ENCODE peak calls at places on chromosomes 3 and 15, in nine cellular contexts. B is sigmoid colon; L is CD8-positive, alpha-beta T cell; G is GM20000; T is glutamatergic neuron; K is nephron progenitor cell; N is cardiac muscle cell; Z is pancreas; U is cardiac fibroblast. Y is an unnamed sample.

GRCh38 chr3:175932586-175932985 is 1073.5 kb downstream of the NAALADL2 start:
- DNase-seq in B (no peak), L (no peak), G (no peak), T (no peak), K (no peak), N (no peak), Z (no peak), U (peak), Y (no peak)

GRCh38 chr15:41870689-41871081 is 23.2 kb downstream of the SPTBN5 start:
- DNase-seq in B (no peak), L (no peak), G (no peak), T (no peak), K (no peak), N (no peak), Z (no peak), U (peak), Y (no peak)

GRCh38 chr15:101570238-101570637 is 80.7 kb upstream of the PCSK6 start:
- DNase-seq in B (no peak), L (no peak), G (no peak), T (no peak), K (no peak), N (no peak), Z (no peak), U (peak), Y (no peak)

GRCh38 chr15:36831915-36832310 is 252.5 kb downstream of the CDIN1 start:
- DNase-seq in B (no peak), L (no peak), G (no peak), T (no peak), K (no peak), N (peak), Z (peak), U (no peak), Y (no peak)

GRCh38 chr3:190456779-190457178 is 7.1 kb upstream of the TMEM207 start:
- DNase-seq in B (no peak), L (no peak), G (no peak), T (no peak), K (no peak), N (no peak), Z (no peak), U (no peak), Y (no peak)

GRCh38 chr3:19937459-19938362 is 3.7 kb upstream of the EFHB start:
- DNase-seq in B (no peak), L (no peak), G (no peak), T (no peak), K (no peak), N (no peak), Z (no peak), U (peak), Y (no peak)

GRCh38 chr3:170418422-170419300 is at the start of gene CLDN11:
- DNase-seq in B (peak), L (no peak), G (peak), T (peak), K (peak), N (peak), Z (no peak), U (peak), Y (no peak)

GRCh38 chr3:4493931-4494806 is 1.0 kb downstream of the ITPR1 start:
- DNase-seq in B (peak), L (no peak), G (no peak), T (no peak), K (peak), N (peak), Z (no peak), U (peak), Y (no peak)

GRCh38 chr3:13039286-13039896 is 33.8 kb downstream of the IQSEC1 start:
- DNase-seq in B (no peak), L (no peak), G (no peak), T (no peak), K (no peak), N (no peak), Z (no peak), U (no peak), Y (no peak)

GRCh38 chr15:44763187-44763586 is 26.9 kb downstream of the TRIM69 start:
- DNase-seq in B (no peak), L (no peak), G (no peak), T (no peak), K (no peak), N (no peak), Z (no peak), U (no peak), Y (no peak)

GRCh38 chr3:134808835-134809234 is 13.8 kb downstream of the EPHB1 start:
- DNase-seq in B (no peak), L (no peak), G (no peak), T (no peak), K (no peak), N (no peak), Z (no peak), U (no peak), Y (no peak)

GRCh38 chr3:62665627-62666433 is 209.4 kb downstream of the CADPS start:
- DNase-seq in B (no peak), L (no peak), G (peak), T (peak), K (peak), N (peak), Z (peak), U (peak), Y (no peak)

GRCh38 chr3:62672270-62672987 is 202.8 kb downstream of the CADPS start:
- DNase-seq in B (no peak), L (no peak), G (no peak), T (no peak), K (no peak), N (peak), Z (no peak), U (no peak), Y (no peak)

GRCh38 chr3:62669161-62669560 is 206.1 kb downstream of the CADPS start:
- DNase-seq in B (no peak), L (no peak), G (no peak), T (no peak), K (no peak), N (no peak), Z (no peak), U (no peak), Y (no peak)

GRCh38 chr3:62670351-62670750 is 204.9 kb downstream of the CADPS start:
- DNase-seq in B (no peak), L (no peak), G (no peak), T (no peak), K (no peak), N (no peak), Z (no peak), U (peak), Y (no peak)

GRCh38 chr3:62667714-62668113 is 207.5 kb downstream of the CADPS start:
- DNase-seq in B (no peak), L (no peak), G (no peak), T (no peak), K (peak), N (no peak), Z (no peak), U (no peak), Y (no peak)
- TF ChIP-seq CTCF in B (no peak), L (no peak), G (no peak), T (peak), K (peak), N (no peak), Z (no peak), U (no peak), Y (no peak)

DNA sequence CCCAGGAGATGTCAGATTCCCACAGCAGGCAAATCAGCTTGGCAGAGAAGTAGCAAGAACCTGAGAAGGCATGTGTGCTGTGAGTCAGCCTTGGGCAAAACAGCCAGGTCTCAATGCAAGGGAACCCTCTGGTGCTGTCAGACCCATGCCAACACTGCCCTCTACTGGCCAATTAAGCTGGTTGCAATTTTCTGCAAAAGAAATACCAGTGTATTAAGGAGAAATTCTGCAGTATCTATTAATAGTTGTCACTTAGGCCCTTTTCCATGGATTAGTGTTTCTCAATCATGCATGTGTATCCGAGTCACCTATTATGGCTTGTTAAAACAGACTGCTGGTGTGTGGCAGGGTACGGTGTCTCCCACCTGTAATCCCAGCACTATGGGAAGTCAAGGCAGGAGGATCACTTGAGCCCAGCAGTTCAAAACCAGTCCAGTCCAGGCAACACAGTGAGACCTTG is 26.2 kb downstream of the MAP4 start:
- DNase-seq in B (peak), L (peak), G (peak), T (peak), K (peak), N (peak), Z (peak), U (peak), Y (peak)
- TF ChIP-seq CTCF in B (peak), L (peak), G (peak), T (peak), K (peak), N (peak), Z (peak), U (peak), Y (peak)

GRCh38 chr3:43162573-43163084 is 56.8 kb upstream of the POMGNT2 start:
- DNase-seq in B (no peak), L (peak), G (no peak), T (no peak), K (no peak), N (no peak), Z (no peak), U (no peak), Y (no peak)

GRCh38 chr3:43159496-43160255 is 53.8 kb upstream of the POMGNT2 start:
- DNase-seq in B (no peak), L (no peak), G (no peak), T (no peak), K (no peak), N (no peak), Z (no peak), U (no peak), Y (no peak)

GRCh38 chr3:43163895-43164493 is 58.1 kb upstream of the POMGNT2 start:
- DNase-seq in B (no peak), L (no peak), G (no peak), T (no peak), K (no peak), N (no peak), Z (no peak), U (no peak), Y (peak)

GRCh38 chr3:43160664-43161063 is 54.8 kb upstream of the POMGNT2 start:
- DNase-seq in B (no peak), L (no peak), G (no peak), T (no peak), K (no peak), N (no peak), Z (no peak), U (no peak), Y (no peak)

DNA sequence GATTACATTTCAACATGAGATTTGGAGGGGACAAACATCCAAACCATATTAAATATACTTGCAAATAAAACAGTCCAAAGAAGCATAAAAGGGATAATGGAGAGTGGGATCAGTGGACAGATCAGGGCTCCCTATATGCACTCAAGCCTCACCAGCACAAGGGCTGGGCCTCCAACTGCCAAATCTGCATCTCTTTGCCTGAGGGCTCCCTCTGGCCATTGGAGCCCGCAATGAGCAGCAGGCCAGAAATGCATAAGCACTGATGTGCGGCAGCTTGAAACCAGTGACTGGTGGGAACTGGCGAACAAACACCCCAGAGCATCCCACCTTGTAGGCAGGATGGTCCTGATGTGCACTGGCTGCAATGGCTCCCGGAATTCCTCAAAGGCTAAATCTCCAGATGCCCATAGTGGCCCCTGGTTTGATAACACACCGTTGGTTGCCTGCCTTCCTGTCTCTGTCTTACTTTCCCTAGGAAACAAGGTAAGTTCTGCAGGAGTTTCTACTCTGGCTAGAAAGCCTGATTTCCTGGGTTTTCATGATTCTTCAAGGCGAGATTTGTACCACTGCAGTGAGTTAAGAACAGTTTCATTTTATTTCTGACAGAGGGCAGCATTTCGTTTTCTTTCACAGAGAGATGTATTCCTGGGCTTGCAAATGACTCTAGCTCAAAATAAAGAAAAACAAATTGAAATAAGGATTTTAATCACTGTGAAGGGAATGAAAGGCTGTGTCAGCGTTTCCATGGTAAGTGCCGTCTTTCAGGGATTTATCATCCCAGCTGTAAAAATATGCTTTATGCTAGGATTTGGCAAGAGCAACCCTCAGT is 56.0 kb upstream of the POMGNT2 start:
- DNase-seq in B (no peak), L (no peak), G (no peak), T (no peak), K (no peak), N (peak), Z (no peak), U (peak), Y (peak)
- TF ChIP-seq CTCF in B (no peak), L (peak), G (no peak), T (peak), K (peak), N (peak), Z (peak), U (peak), Y (peak)

DNA sequence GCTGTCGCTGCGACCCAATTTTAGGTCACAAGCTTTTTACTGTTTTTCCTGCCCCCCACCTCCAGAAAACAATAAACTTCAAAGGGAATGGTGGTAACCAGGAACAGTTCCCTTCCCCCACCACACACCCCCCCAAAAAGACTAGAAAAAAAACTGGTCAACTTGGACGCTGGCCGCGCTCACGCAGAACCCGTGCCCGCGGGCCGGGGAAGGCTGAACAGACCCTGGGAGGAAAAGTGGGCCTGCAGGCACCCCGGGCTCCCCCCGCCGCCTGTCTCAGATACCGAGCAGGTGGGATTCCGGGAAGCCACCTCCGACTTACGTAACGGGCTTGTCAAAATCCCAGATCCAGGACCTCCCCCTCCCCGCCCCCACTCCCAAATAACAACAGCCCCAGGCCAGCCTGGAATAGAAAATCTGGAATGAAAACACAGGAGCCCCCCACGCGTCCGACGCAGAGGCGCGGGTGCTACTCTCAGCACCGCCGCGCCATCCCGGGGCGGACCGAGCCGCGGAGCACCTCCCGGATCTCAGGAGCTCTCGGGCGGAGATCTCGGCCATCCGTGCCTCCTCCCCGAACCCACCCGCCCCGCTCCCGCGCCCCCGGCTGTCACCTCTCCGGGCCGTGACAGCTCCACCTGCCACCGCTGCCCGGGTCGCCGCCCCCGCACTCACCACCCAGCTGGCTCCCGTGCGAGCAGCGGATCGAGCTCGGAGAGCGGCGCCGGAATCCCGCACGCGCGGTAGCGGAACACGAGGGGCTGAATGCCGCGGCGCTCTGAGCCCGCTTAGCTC is 561 bp downstream of the DENND4A start:
- DNase-seq in B (peak), L (peak), G (peak), T (peak), K (peak), N (peak), Z (peak), U (peak), Y (peak)
- TF ChIP-seq CTCF in B (no peak), L (no peak), G (no peak), T (no peak), K (no peak), N (no peak), Z (no peak), U (no peak), Y (no peak)

DNA sequence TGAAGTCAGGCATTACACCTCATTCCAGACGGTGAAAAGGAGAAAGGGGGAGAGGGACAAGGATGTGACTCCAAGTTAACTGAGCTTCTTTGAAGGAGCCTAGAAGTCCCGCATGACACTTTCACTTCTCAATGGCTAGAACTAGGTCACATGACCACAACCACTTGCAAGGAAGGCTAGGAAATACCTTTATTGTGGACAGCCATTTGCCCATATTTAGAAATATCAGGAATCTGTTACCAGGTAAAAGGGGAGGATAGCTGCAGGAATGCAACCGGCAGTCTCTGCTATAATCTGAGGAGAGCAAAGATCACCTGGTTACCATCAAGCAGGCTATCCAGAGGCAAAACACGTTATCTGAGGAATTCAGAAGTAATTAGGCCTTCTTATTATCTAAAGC is 28.9 kb upstream of the PXYLP1 start:
- DNase-seq in B (no peak), L (no peak), G (no peak), T (no peak), K (no peak), N (no peak), Z (no peak), U (no peak), Y (no peak)
- TF ChIP-seq CTCF in B (no peak), L (no peak), G (no peak), T (no peak), K (no peak), N (no peak), Z (no peak), U (no peak), Y (no peak)

Y was measured in osteocyte.